ENCODE peak calls at places on chromosomes 3 and 15, in four cellular contexts. One of them, this sample, is unnamed.

GRCh38 chr3:30354513-30354912 is 251.9 kb upstream of the TGFBR2 start:
- DNase-seq in Peyer's patch: no peak
- DNase-seq in suprapubic skin: no peak
- DNase-seq in neural progenitor cell: no peak
- DNase-seq in this sample: no peak

GRCh38 chr15:80942266-80942665 is 47.4 kb downstream of the MESD start:
- DNase-seq in Peyer's patch: no peak
- DNase-seq in suprapubic skin: peak; percentile 45
- DNase-seq in neural progenitor cell: no peak
- DNase-seq in this sample: no peak

GRCh38 chr3:12353796-12354505 is 65.1 kb downstream of the PPARG start:
- DNase-seq in Peyer's patch: no peak
- DNase-seq in suprapubic skin: no peak
- DNase-seq in neural progenitor cell: no peak
- DNase-seq in this sample: no peak

GRCh38 chr3:37137516-37137915 is 36.9 kb downstream of the LRRFIP2 start:
- DNase-seq in Peyer's patch: no peak
- DNase-seq in suprapubic skin: no peak
- DNase-seq in neural progenitor cell: no peak
- DNase-seq in this sample: no peak

GRCh38 chr3:130834476-130834875 is 59.4 kb upstream of the ATP2C1 start:
- DNase-seq in Peyer's patch: no peak
- DNase-seq in suprapubic skin: no peak
- DNase-seq in neural progenitor cell: no peak
- DNase-seq in this sample: no peak

GRCh38 chr3:95813261-95813660 is 1001.1 kb upstream of the EPHA6 start:
- DNase-seq in Peyer's patch: no peak
- DNase-seq in suprapubic skin: no peak
- DNase-seq in neural progenitor cell: no peak
- DNase-seq in this sample: no peak

GRCh38 chr3:151395806-151396205 is 11.3 kb upstream of the P2RY12 start:
- DNase-seq in Peyer's patch: no peak
- DNase-seq in suprapubic skin: no peak
- DNase-seq in neural progenitor cell: no peak
- DNase-seq in this sample: no peak

GRCh38 chr3:147015334-147015733 is 391.0 kb downstream of the ZIC4 start:
- DNase-seq in Peyer's patch: no peak
- DNase-seq in suprapubic skin: no peak
- DNase-seq in neural progenitor cell: no peak
- DNase-seq in this sample: no peak

GRCh38 chr3:156416846-156417581 is 137.9 kb downstream of the SSR3 start:
- DNase-seq in Peyer's patch: no peak
- DNase-seq in suprapubic skin: no peak
- DNase-seq in neural progenitor cell: no peak
- DNase-seq in this sample: no peak

GRCh38 chr3:42796332-42796885 is 7.9 kb downstream of the HIGD1A start:
- DNase-seq in Peyer's patch: no peak
- DNase-seq in suprapubic skin: no peak
- DNase-seq in neural progenitor cell: no peak
- DNase-seq in this sample: no peak

GRCh38 chr3:197007296-197007940 is 22.2 kb downstream of the MELTF start:
- DNase-seq in Peyer's patch: no peak
- DNase-seq in suprapubic skin: no peak
- DNase-seq in neural progenitor cell: no peak
- DNase-seq in this sample: no peak

GRCh38 chr3:31421280-31422048 is 111.3 kb upstream of the STT3B start:
- DNase-seq in Peyer's patch: no peak
- DNase-seq in suprapubic skin: no peak
- DNase-seq in neural progenitor cell: no peak
- DNase-seq in this sample: no peak

GRCh38 chr3:4440951-4441350 is 26.1 kb downstream of the SUMF1 start:
- DNase-seq in Peyer's patch: no peak
- DNase-seq in suprapubic skin: no peak
- DNase-seq in neural progenitor cell: no peak
- DNase-seq in this sample: no peak

GRCh38 chr3:184812845-184813157 is 835 bp downstream of the VPS8 start:
- DNase-seq in Peyer's patch: no peak
- DNase-seq in suprapubic skin: no peak
- DNase-seq in neural progenitor cell: no peak
- DNase-seq in this sample: no peak

GRCh38 chr3:126100688-126101301 is 16.9 kb upstream of the SLC41A3 start:
- DNase-seq in Peyer's patch: no peak
- DNase-seq in suprapubic skin: no peak
- DNase-seq in neural progenitor cell: no peak
- DNase-seq in this sample: no peak

GRCh38 chr3:189262746-189263145 is 91.0 kb downstream of the TPRG1 start:
- DNase-seq in Peyer's patch: no peak
- DNase-seq in suprapubic skin: no peak
- DNase-seq in neural progenitor cell: no peak
- DNase-seq in this sample: no peak

GRCh38 chr15:39448409-39448808 is 132.5 kb upstream of the THBS1 start:
- DNase-seq in Peyer's patch: no peak
- DNase-seq in suprapubic skin: no peak
- DNase-seq in neural progenitor cell: no peak
- DNase-seq in this sample: no peak

GRCh38 chr3:32840086-32840841 is 22.5 kb downstream of the TRIM71 start:
- DNase-seq in Peyer's patch: no peak
- DNase-seq in suprapubic skin: no peak
- DNase-seq in neural progenitor cell: peak; percentile 90
- DNase-seq in this sample: no peak

GRCh38 chr3:158168996-158169573 is 59.2 kb downstream of the RSRC1 start:
- DNase-seq in Peyer's patch: no peak
- DNase-seq in suprapubic skin: no peak
- DNase-seq in neural progenitor cell: no peak
- DNase-seq in this sample: no peak

GRCh38 chr15:29345549-29346525 is 76.2 kb upstream of the NSMCE3 start:
- DNase-seq in Peyer's patch: no peak
- DNase-seq in suprapubic skin: no peak
- DNase-seq in neural progenitor cell: peak; percentile 70
- DNase-seq in this sample: no peak

GRCh38 chr3:4996223-4996765 is 17.1 kb downstream of the BHLHE40 start:
- DNase-seq in Peyer's patch: no peak
- DNase-seq in suprapubic skin: no peak
- DNase-seq in neural progenitor cell: no peak
- DNase-seq in this sample: no peak

GRCh38 chr3:195224156-195224979 is 46.6 kb downstream of the XXYLT1 start:
- DNase-seq in Peyer's patch: peak; percentile 32
- DNase-seq in suprapubic skin: peak; percentile 57
- DNase-seq in neural progenitor cell: no peak
- DNase-seq in this sample: no peak

GRCh38 chr3:41097896-41098496 is 101.3 kb upstream of the CTNNB1 start:
- DNase-seq in Peyer's patch: no peak
- DNase-seq in suprapubic skin: no peak
- DNase-seq in neural progenitor cell: no peak
- DNase-seq in this sample: no peak

GRCh38 chr3:41103200-41103599 is 96.1 kb upstream of the CTNNB1 start:
- DNase-seq in Peyer's patch: no peak
- DNase-seq in suprapubic skin: no peak
- DNase-seq in neural progenitor cell: no peak
- DNase-seq in this sample: no peak

GRCh38 chr3:41102750-41103149 is 96.6 kb upstream of the CTNNB1 start:
- DNase-seq in Peyer's patch: no peak
- DNase-seq in suprapubic skin: no peak
- DNase-seq in neural progenitor cell: no peak
- DNase-seq in this sample: no peak

GRCh38 chr3:41101231-41101630 is 98.1 kb upstream of the CTNNB1 start:
- DNase-seq in Peyer's patch: no peak
- DNase-seq in suprapubic skin: no peak
- DNase-seq in neural progenitor cell: no peak
- DNase-seq in this sample: no peak

DNA sequence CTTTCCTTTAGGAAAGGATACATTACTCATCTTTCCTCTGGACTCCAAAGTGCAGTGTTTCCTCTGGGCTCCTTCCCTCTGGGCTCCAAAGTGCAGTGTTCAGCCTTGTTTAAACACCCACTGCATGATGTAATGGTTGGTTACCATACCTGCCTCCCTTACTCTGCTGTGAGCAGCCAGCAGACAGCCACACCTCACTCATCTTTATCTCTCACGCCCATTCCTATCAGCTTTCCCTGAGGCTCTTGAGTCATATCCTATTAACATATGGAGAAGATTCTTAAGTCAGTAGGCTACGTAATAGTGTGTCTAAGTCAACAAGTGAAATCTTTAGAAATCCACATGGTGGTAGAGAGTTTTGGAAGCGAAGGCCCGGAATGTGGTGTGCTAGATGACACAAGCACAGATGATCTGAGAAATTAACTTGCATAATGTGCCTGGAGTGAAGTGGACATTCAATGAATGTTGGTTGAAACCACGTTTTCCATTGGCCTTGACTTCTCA is 97.2 kb upstream of the CTNNB1 start:
- DNase-seq in Peyer's patch: no peak
- DNase-seq in suprapubic skin: no peak
- DNase-seq in neural progenitor cell: no peak
- DNase-seq in this sample: no peak
- H3K36me3 ChIP-seq in Peyer's patch: no peaks in the 10 kb centered on the region
- H3K36me3 ChIP-seq in suprapubic skin: no peaks in the 10 kb centered on the region
- H3K36me3 ChIP-seq in neural progenitor cell: no peaks in the 10 kb centered on the region
- H3K36me3 ChIP-seq in this sample: no peaks in the 10 kb centered on the region

GRCh38 chr3:16361087-16361486 is 96.1 kb downstream of the OXNAD1 start:
- DNase-seq in Peyer's patch: no peak
- DNase-seq in suprapubic skin: no peak
- DNase-seq in neural progenitor cell: no peak
- DNase-seq in this sample: no peak
- H3K27ac ChIP-seq in Peyer's patch: no peak overlapping the region
- H3K27ac ChIP-seq in suprapubic skin: no peak overlapping the region
- H3K27ac ChIP-seq in neural progenitor cell: no peak overlapping the region
- H3K27ac ChIP-seq in this sample: no peak overlapping the region

GRCh38 chr3:122415762-122416654 is at the start of gene WDR5B:
- DNase-seq in Peyer's patch: peak; percentile 98
- DNase-seq in suprapubic skin: peak; percentile 99
- DNase-seq in neural progenitor cell: peak; percentile 98
- DNase-seq in this sample: peak; percentile 97

GRCh38 chr3:122410639-122411038 is 5.2 kb downstream of the WDR5B start:
- DNase-seq in Peyer's patch: no peak
- DNase-seq in suprapubic skin: no peak
- DNase-seq in neural progenitor cell: no peak
- DNase-seq in this sample: no peak

GRCh38 chr3:122414391-122414790 is 1.5 kb downstream of the WDR5B start:
- DNase-seq in Peyer's patch: no peak
- DNase-seq in suprapubic skin: no peak
- DNase-seq in neural progenitor cell: no peak
- DNase-seq in this sample: no peak

GRCh38 chr3:122416966-122417365 is 1.1 kb upstream of the WDR5B start:
- DNase-seq in Peyer's patch: peak; percentile 50
- DNase-seq in suprapubic skin: no peak
- DNase-seq in neural progenitor cell: peak; percentile 7
- DNase-seq in this sample: no peak

DNA sequence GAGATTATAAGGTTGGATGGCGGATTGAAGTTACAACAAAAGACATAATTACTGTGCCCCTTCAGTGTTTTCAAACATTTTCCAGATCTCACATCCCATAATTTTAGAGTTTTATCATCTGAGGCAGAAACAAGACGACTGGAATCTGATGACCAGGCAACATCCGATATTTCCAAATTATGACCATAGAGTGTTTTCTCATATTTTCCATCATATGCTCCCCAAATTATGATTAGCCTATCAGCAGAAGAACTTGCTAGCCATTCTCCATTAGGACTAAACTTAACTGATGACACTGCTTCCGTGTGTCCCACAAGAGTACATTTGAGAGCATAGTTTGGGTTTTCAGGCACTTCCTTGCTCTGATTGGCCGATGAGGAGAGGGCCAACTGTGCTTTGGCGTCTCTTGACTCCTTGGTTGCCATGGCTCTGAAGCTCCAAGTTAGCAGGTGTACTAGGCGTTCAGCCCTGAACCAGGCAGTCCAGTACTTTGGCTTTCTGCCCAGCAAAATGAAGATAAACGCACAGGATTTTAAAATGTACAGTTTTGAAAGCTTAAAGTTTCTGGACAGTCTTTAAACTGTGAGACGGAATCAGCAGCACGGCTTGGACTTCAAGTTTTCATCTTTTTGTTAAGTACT is 638 bp downstream of the WDR5B start:
- DNase-seq in Peyer's patch: no peak
- DNase-seq in suprapubic skin: no peak
- DNase-seq in neural progenitor cell: peak; percentile 67
- DNase-seq in this sample: peak; percentile 55
- H3K4me1 ChIP-seq in Peyer's patch: peaks cover 26% of the 10 kb centered on the region
- H3K4me1 ChIP-seq in suprapubic skin: peaks cover 30% of the 10 kb centered on the region
- H3K4me1 ChIP-seq in neural progenitor cell: peaks cover 11% of the 10 kb centered on the region
- H3K4me1 ChIP-seq in this sample: peaks cover 26% of the 10 kb centered on the region

DNA sequence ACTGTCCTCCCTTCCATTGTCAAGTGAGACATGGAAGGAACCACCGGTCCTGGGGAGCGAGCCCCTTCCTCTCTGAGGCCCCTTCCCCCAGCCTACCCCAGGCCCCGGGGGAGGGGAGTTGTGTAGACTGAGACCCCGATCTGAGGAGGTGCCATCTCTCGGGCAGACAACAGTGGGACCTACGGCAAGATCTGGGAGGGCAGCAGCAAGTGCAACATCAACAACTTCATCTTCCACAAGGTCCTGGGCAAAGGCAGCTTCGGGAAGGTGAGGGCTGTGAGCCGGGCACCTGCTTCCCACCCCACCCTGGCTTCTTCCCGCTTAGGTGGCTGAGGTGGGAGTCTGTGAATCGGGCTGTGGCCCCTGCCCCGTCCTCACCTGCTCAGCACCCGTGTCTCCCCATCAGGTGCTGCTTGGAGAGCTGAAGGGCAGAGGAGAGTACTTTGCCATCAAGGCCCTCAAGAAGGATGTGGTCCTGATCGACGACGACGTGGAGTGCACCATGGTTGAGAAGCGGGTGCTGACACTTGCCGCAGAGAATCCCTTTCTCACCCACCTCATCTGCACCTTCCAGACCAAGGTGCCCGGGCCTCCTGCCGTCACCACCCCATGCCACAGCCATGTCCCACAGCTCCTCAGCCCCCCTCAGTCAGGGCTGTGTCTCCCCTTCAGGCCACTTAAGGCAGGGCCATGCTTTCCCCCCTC is 24.9 kb downstream of the PRKCD start:
- DNase-seq in Peyer's patch: no peak
- DNase-seq in suprapubic skin: no peak
- DNase-seq in neural progenitor cell: no peak
- DNase-seq in this sample: no peak
- H3K36me3 ChIP-seq in Peyer's patch: no peaks in the 10 kb centered on the region
- H3K36me3 ChIP-seq in suprapubic skin: peaks cover 90% of the 10 kb centered on the region
- H3K36me3 ChIP-seq in neural progenitor cell: no peaks in the 10 kb centered on the region
- H3K36me3 ChIP-seq in this sample: peaks cover 8% of the 10 kb centered on the region

DNA sequence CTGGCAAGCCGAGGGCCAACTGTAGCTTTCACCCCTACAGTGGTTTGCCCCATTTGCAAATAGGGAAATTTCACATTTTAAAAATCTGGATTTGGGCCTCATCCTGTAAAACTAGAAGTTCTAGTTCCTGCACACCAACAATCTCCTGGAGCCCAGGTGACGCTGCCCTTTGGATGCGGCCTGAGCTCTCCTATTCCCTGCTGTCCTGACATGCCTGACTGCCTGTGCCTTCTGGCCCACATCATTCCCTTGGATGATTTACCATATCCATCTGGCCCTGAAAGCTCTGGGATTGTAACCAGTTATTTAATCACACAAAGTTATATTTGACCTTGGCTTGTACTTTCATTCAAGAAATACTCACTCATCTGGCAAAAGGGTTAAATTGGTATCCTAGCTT is 272.3 kb downstream of the ARRDC4 start:
- DNase-seq in Peyer's patch: no peak
- DNase-seq in suprapubic skin: no peak
- DNase-seq in neural progenitor cell: no peak
- DNase-seq in this sample: no peak
- H3K27ac ChIP-seq in Peyer's patch: no peak overlapping the region
- H3K27ac ChIP-seq in suprapubic skin: no peak overlapping the region
- H3K27ac ChIP-seq in neural progenitor cell: no peak overlapping the region
- H3K27ac ChIP-seq in this sample: no peak overlapping the region

This sample was measured in CD8-positive, alpha-beta T cell.